ENCODE peak calls at places on chromosomes 13 and 19, in seven cellular contexts. T is IMR-90, E is testis, F is mammary epithelial cell, I is heart left ventricle, O is sigmoid colon, C is left ventricle myocardium inferior. D is an unnamed sample. For H3K4me1, the result is how much of the 10 kb centered on the place peaks cover.

GRCh38 chr13:31898383-31899071 is 133.0 kb upstream of the FRY start:
- DNase-seq in T (no peak), E (no peak), F (no peak), I (no peak), O (no peak), C (no peak), D (no peak)

GRCh38 chr19:8340341-8341096 is 2.5 kb downstream of the KANK3 start:
- DNase-seq in T (no peak), E (peak), F (no peak), I (peak), O (peak), C (peak), D (no peak)

GRCh38 chr13:34435338-34435737 is 506.7 kb upstream of the NBEA start:
- DNase-seq in T (no peak), E (no peak), F (no peak), I (no peak), O (no peak), C (no peak), D (no peak)

GRCh38 chr13:86710013-86710412 is 910.8 kb upstream of the SLITRK6 start:
- DNase-seq in T (no peak), E (no peak), F (no peak), I (no peak), O (no peak), C (no peak), D (no peak)

GRCh38 chr19:3743486-3743885 is 18.0 kb downstream of the APBA3 start:
- DNase-seq in T (no peak), E (no peak), F (no peak), I (no peak), O (no peak), C (no peak), D (no peak)

GRCh38 chr19:13053761-13054604 is 48.7 kb downstream of the LYL1 start:
- DNase-seq in T (peak), E (peak), F (peak), I (peak), O (peak), C (peak), D (no peak)

GRCh38 chr19:57566396-57567256 is 7.0 kb upstream of the ZNF550 start:
- DNase-seq in T (peak), E (no peak), F (peak), I (no peak), O (no peak), C (no peak), D (no peak)

GRCh38 chr19:42345191-42345812 is 19.9 kb downstream of the MEGF8 start:
- DNase-seq in T (peak), E (no peak), F (no peak), I (no peak), O (no peak), C (no peak), D (no peak)

GRCh38 chr13:109785141-109785891 is 1.1 kb downstream of the IRS2 start:
- DNase-seq in T (peak), E (peak), F (peak), I (peak), O (peak), C (peak), D (peak)

GRCh38 chr13:72469932-72470331 is 257.5 kb downstream of the MZT1 start:
- DNase-seq in T (no peak), E (peak), F (no peak), I (no peak), O (no peak), C (no peak), D (no peak)

GRCh38 chr19:47615714-47616113 is 6.8 kb downstream of the BICRA start:
- DNase-seq in T (no peak), E (no peak), F (no peak), I (no peak), O (no peak), C (no peak), D (no peak)

GRCh38 chr19:12720851-12721655 is 2.7 kb downstream of the TNPO2 start:
- DNase-seq in T (no peak), E (peak), F (peak), I (peak), O (no peak), C (no peak), D (peak)

GRCh38 chr19:44615529-44616247 is 2.3 kb downstream of the IGSF23 start:
- DNase-seq in T (no peak), E (no peak), F (no peak), I (no peak), O (no peak), C (no peak), D (peak)

GRCh38 chr19:51124729-51125128 is at the start of gene SIGLEC9:
- DNase-seq in T (no peak), E (peak), F (no peak), I (peak), O (peak), C (peak), D (no peak)

GRCh38 chr13:20197361-20197834 is 4.7 kb upstream of the GJB2 start:
- DNase-seq in T (peak), E (peak), F (peak), I (no peak), O (no peak), C (no peak), D (peak)

GRCh38 chr19:50418186-50419021 is at the start of gene SPIB:
- DNase-seq in T (no peak), E (no peak), F (no peak), I (no peak), O (no peak), C (no peak), D (no peak)

GRCh38 chr13:48009298-48009697 is 8.2 kb upstream of the SUCLA2 start:
- DNase-seq in T (peak), E (no peak), F (peak), I (no peak), O (no peak), C (no peak), D (no peak)

GRCh38 chr19:8575467-8575997 is 1.7 kb downstream of the MYO1F start:
- DNase-seq in T (peak), E (no peak), F (no peak), I (no peak), O (no peak), C (no peak), D (peak)

GRCh38 chr19:46408611-46409039 is 4.7 kb downstream of the CCDC8 start:
- DNase-seq in T (peak), E (peak), F (no peak), I (peak), O (peak), C (peak), D (no peak)

GRCh38 chr19:38210458-38210987 is 13.5 kb downstream of the DPF1 start:
- DNase-seq in T (peak), E (peak), F (no peak), I (peak), O (peak), C (peak), D (no peak)

GRCh38 chr13:110470272-110471009 is 91.1 kb downstream of the RAB20 start:
- DNase-seq in T (no peak), E (no peak), F (no peak), I (no peak), O (no peak), C (no peak), D (no peak)

GRCh38 chr19:56309511-56310185 is 5.0 kb downstream of the ZSCAN5A start:
- DNase-seq in T (peak), E (peak), F (peak), I (peak), O (no peak), C (peak), D (peak)

GRCh38 chr19:4267101-4267900 is 11.8 kb upstream of the SHD start:
- DNase-seq in T (peak), E (peak), F (peak), I (peak), O (no peak), C (peak), D (peak)

GRCh38 chr19:38475176-38475575 is 41.7 kb downstream of the RYR1 start:
- DNase-seq in T (no peak), E (no peak), F (no peak), I (no peak), O (no peak), C (no peak), D (no peak)

GRCh38 chr19:15562861-15563260 is 52.2 kb upstream of the CYP4F8 start:
- DNase-seq in T (peak), E (peak), F (peak), I (no peak), O (no peak), C (no peak), D (no peak)

GRCh38 chr13:98570929-98571372 is 6.0 kb downstream of the STK24 start:
- DNase-seq in T (no peak), E (peak), F (peak), I (peak), O (no peak), C (no peak), D (peak)

GRCh38 chr13:104315606-104316005 is 1249.4 kb upstream of the SLC10A2 start:
- DNase-seq in T (peak), E (no peak), F (peak), I (no peak), O (no peak), C (no peak), D (no peak)

GRCh38 chr13:98334620-98335205 is 157.6 kb upstream of the RNF113B start:
- DNase-seq in T (no peak), E (no peak), F (no peak), I (no peak), O (no peak), C (no peak), D (no peak)

GRCh38 chr19:6593651-6594416 is 2.9 kb upstream of the CD70 start:
- DNase-seq in T (no peak), E (no peak), F (no peak), I (no peak), O (no peak), C (no peak), D (no peak)

GRCh38 chr13:25117312-25117711 is 21.4 kb downstream of the PABPC3 start:
- DNase-seq in T (no peak), E (no peak), F (no peak), I (no peak), O (no peak), C (no peak), D (no peak)

GRCh38 chr19:902446-903226 is 9.4 kb downstream of the RNU6-9 start:
- DNase-seq in T (no peak), E (no peak), F (no peak), I (no peak), O (no peak), C (no peak), D (no peak)

GRCh38 chr13:19713186-19713965 is 69.4 kb downstream of the PSPC1 start:
- DNase-seq in T (peak), E (no peak), F (peak), I (no peak), O (no peak), C (no peak), D (no peak)

GRCh38 chr19:30920238-30920637 is 429.0 kb downstream of the TSHZ3 start:
- DNase-seq in T (no peak), E (no peak), F (no peak), I (no peak), O (no peak), C (no peak), D (no peak)

GRCh38 chr13:79490846-79491245 is 9.9 kb downstream of the NDFIP2 start:
- DNase-seq in T (no peak), E (no peak), F (no peak), I (no peak), O (no peak), C (no peak), D (no peak)

GRCh38 chr13:50989476-50989875 is 79.9 kb downstream of the RNASEH2B start:
- DNase-seq in T (no peak), E (peak), F (no peak), I (peak), O (no peak), C (no peak), D (no peak)

GRCh38 chr19:4662812-4663211 is 7.3 kb downstream of the MYDGF start:
- DNase-seq in T (no peak), E (no peak), F (no peak), I (no peak), O (no peak), C (no peak), D (no peak)

GRCh38 chr13:40666905-40667621 is 622 bp upstream of the FOXO1 start:
- DNase-seq in T (no peak), E (peak), F (no peak), I (peak), O (peak), C (peak), D (no peak)

GRCh38 chr13:40670307-40670706 is 3.9 kb upstream of the FOXO1 start:
- DNase-seq in T (no peak), E (no peak), F (no peak), I (no peak), O (no peak), C (no peak), D (no peak)

GRCh38 chr13:40666058-40666904 is at the start of gene FOXO1:
- DNase-seq in T (peak), E (peak), F (peak), I (peak), O (peak), C (peak), D (peak)

GRCh38 chr13:40667622-40667978 is 1.2 kb upstream of the FOXO1 start:
- DNase-seq in T (no peak), E (no peak), F (no peak), I (peak), O (peak), C (no peak), D (peak)

GRCh38 chr13:40668335-40668734 is 1.9 kb upstream of the FOXO1 start:
- DNase-seq in T (no peak), E (peak), F (no peak), I (peak), O (peak), C (peak), D (no peak)
- H3K27ac ChIP-seq in T (no peak), E (no peak), F (no peak), I (peak), O (peak), C (peak), D (peak)

GRCh38 chr13:64054306-64054705 is 2638.7 kb upstream of the PCDH20 start:
- DNase-seq in T (no peak), E (no peak), F (no peak), I (no peak), O (no peak), C (no peak), D (no peak)

GRCh38 chr13:64051278-64051677 is 2635.6 kb upstream of the PCDH20 start:
- DNase-seq in T (no peak), E (no peak), F (no peak), I (no peak), O (no peak), C (no peak), D (no peak)

GRCh38 chr13:64057372-64058020 is 2641.8 kb upstream of the PCDH20 start:
- DNase-seq in T (no peak), E (no peak), F (no peak), I (no peak), O (no peak), C (no peak), D (no peak)

GRCh38 chr13:64052526-64052925 is 2636.9 kb upstream of the PCDH20 start:
- DNase-seq in T (no peak), E (no peak), F (no peak), I (no peak), O (no peak), C (no peak), D (no peak)
- H3K4me1 ChIP-seq in T (under half), E (under half), F (under half), I (under half), O (under half), C (under half), D (under half)

GRCh38 chr19:18379803-18380747 is 5.9 kb upstream of the GDF15 start:
- DNase-seq in T (peak), E (peak), F (peak), I (peak), O (peak), C (peak), D (peak)
- H3K27ac ChIP-seq in T (peak), E (peak), F (no peak), I (peak), O (peak), C (peak), D (no peak)

GRCh38 chr13:29566206-29566605 is 29.3 kb downstream of the SLC7A1 start:
- DNase-seq in T (no peak), E (no peak), F (no peak), I (no peak), O (no peak), C (no peak), D (no peak)
- H3K4me1 ChIP-seq in T (under half), E (under half), F (under half), I (under half), O (under half), C (under half), D (under half)

DNA sequence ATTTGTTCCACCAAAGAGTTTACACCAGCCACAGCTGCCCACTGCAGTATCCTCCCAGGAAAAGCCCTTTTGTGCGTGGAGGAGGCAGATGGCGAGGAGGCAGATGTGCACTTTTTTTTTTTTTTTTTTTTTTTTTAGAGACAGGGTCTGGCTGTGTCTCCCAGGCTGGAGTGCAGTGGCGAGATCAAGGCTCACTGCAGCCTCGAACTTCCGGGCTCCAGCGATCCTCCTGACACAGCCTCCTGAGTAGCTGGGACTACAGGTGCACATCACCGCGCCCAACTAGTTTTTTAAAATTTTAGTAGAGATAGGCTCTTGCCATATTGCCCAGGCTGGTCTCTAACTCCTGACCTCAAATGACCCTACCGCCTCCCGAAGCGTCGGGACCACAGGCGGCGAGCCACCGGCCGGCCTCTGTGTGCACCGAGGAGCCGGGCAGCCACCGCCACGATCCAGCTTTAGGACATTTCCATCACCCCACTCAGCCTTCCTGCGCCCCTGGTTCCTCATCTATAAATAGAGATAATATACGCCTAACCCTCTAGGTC is 563 bp upstream of the PDCD5 start:
- DNase-seq in T (no peak), E (no peak), F (no peak), I (no peak), O (no peak), C (peak), D (no peak)
- H3K27ac ChIP-seq in T (peak), E (no peak), F (no peak), I (peak), O (peak), C (peak), D (peak)

D was measured in small intestine.